ENCODE peak calls at places on chromosomes 13 and 19, in six cellular contexts. Z is ovary; I is sigmoid colon; L is CD8-positive, alpha-beta memory T cell; V is CD8-positive, alpha-beta T cell; E is SK-N-MC. B is an unnamed sample.

GRCh38 chr19:39426170-39426569 is 9.6 kb downstream of the RPS16 start:
- DNase-seq in L (no peak), I (no peak), V (no peak), Z (no peak), E (no peak), B (peak)

GRCh38 chr13:42740753-42741152 is 40.6 kb upstream of the FAM216B start:
- DNase-seq in L (no peak), Z (peak), V (no peak), I (no peak), E (no peak), B (no peak)

GRCh38 chr13:48579167-48579918 is 46.5 kb upstream of the RCBTB2 start:
- DNase-seq in I (no peak), L (no peak), Z (no peak), E (no peak), V (no peak), B (no peak)

GRCh38 chr13:110109910-110110309 is 197.0 kb downstream of the COL4A1 start:
- DNase-seq in E (no peak), L (no peak), Z (peak), I (peak), V (no peak), B (peak)

GRCh38 chr13:27968316-27969072 is 621 bp downstream of the CDX2 start:
- DNase-seq in E (no peak), I (no peak), L (no peak), Z (no peak), V (no peak), B (peak)

GRCh38 chr19:50190439-50190891 is 13.0 kb upstream of the MYH14 start:
- DNase-seq in E (no peak), V (no peak), L (no peak), I (no peak), Z (no peak), B (no peak)

GRCh38 chr19:47124937-47125668 is 5.5 kb upstream of the SAE1 start:
- DNase-seq in I (no peak), L (peak), E (no peak), V (no peak), Z (no peak), B (peak)

GRCh38 chr13:109605846-109606245 is 180.5 kb downstream of the IRS2 start:
- DNase-seq in I (no peak), E (no peak), Z (no peak), V (no peak), L (no peak), B (no peak)

GRCh38 chr19:12946092-12946845 is 607 bp downstream of the RAD23A start:
- DNase-seq in Z (peak), V (no peak), I (peak), L (no peak), E (no peak), B (peak)

GRCh38 chr19:13684021-13684420 is 80.3 kb upstream of the MRI1 start:
- DNase-seq in I (no peak), L (no peak), E (no peak), Z (no peak), V (no peak), B (no peak)

DNA sequence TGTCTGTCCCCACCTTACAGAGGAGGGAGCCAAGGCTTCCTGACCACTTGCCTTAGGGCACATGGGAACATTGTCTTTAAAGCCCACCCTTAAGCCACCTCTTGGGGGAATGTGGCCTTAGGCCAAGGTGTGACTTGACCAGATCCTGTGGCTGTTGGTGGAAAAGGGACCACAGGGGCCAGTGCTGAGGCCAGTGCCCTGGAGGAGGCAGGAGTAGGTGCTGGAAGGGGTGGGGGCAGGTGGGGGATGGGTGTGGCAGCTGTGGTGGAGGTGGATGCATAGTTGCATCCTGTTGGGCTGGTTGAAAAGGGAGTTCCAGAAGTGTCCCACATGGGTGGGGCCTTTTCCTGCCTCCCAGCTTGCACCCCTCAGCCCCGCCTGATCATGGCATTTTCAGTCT is 44.8 kb downstream of the DNM2 start:
- DNase-seq in E (no peak), V (peak), L (no peak), Z (no peak), I (no peak), B (no peak)
- H3K27ac ChIP-seq in E (no peak), V (peak), L (peak), Z (no peak), I (no peak), B (no peak)

GRCh38 chr19:53518716-53519115 is 19.2 kb upstream of the ZNF331 start:
- DNase-seq in V (no peak), I (no peak), Z (no peak), E (no peak), L (no peak), B (no peak)

GRCh38 chr19:53519431-53519830 is 18.5 kb upstream of the ZNF331 start:
- DNase-seq in L (no peak), I (peak), Z (peak), E (no peak), V (no peak), B (no peak)

GRCh38 chr19:53520163-53520546 is 17.8 kb upstream of the ZNF331 start:
- DNase-seq in L (no peak), E (no peak), V (no peak), Z (no peak), I (no peak), B (no peak)

GRCh38 chr19:53517114-53517741 is 20.7 kb upstream of the ZNF331 start:
- DNase-seq in E (no peak), Z (no peak), V (no peak), I (no peak), L (no peak), B (no peak)

DNA sequence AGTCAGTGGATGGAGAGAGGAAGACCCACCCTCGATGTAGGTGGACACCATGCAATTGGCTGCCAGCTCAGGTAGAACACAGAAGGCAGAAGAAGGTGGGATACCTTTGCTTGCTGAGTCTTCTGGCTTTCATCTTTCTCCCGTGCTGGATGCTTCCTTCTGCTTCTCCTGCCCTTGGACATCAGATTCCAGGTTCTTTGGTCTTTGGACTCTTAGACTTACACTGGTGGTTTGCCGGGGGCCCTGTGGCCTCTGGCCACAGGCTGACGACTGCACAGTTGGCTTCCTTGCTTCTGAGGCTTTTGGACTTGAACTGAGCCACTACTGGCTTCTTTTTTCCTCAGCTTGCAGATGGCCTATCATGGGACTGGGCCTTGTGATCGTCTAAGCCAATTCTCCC is 19.9 kb upstream of the ZNF331 start:
- DNase-seq in I (no peak), Z (no peak), E (no peak), V (no peak), L (no peak), B (no peak)
- H3K27ac ChIP-seq in I (no peak), Z (no peak), E (no peak), V (no peak), L (no peak), B (no peak)

GRCh38 chr13:102317593-102317992 is 84.3 kb downstream of the FGF14 start:
- DNase-seq in V (no peak), Z (peak), I (peak), E (no peak), L (no peak), B (no peak)
- H3K27ac ChIP-seq in V (no peak), Z (no peak), I (peak), E (no peak), L (no peak), B (no peak)

DNA sequence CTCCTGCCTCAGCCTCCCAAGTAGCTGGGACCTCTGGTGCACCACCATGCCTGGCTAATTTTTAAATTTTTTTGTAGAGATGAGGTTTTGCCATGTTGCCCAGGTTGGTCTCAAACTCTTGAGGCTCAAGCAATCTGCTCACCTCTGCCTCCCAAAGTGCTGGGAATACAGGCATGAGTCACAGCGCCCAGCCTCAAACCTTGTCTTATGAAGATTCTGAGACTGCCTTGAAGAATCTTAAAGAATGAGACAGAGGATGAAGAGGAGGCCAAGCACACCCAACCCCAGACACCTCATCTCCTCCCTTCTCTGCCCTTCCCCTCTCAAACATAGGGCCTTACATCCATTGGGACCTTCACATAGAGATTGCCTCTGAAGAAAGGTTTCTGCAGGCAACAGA is 179.7 kb downstream of the ABCC4 start:
- DNase-seq in I (no peak), E (no peak), Z (no peak), L (no peak), V (no peak), B (no peak)
- H3K27ac ChIP-seq in I (no peak), E (no peak), Z (no peak), L (no peak), V (no peak), B (no peak)

GRCh38 chr13:106153876-106154275 is 381.6 kb downstream of the EFNB2 start:
- DNase-seq in V (no peak), Z (no peak), I (no peak), L (no peak), E (no peak), B (no peak)

GRCh38 chr13:106152047-106152446 is 383.4 kb downstream of the EFNB2 start:
- DNase-seq in I (no peak), E (no peak), Z (no peak), L (no peak), V (no peak), B (no peak)

GRCh38 chr13:106151056-106151699 is 384.3 kb downstream of the EFNB2 start:
- DNase-seq in V (no peak), I (no peak), E (no peak), Z (no peak), L (no peak), B (no peak)

GRCh38 chr13:106155411-106155810 is 380.1 kb downstream of the EFNB2 start:
- DNase-seq in Z (no peak), I (no peak), L (no peak), E (no peak), V (no peak), B (no peak)

GRCh38 chr13:106153041-106153440 is 382.4 kb downstream of the EFNB2 start:
- DNase-seq in Z (no peak), E (no peak), L (no peak), I (no peak), V (no peak), B (no peak)
- H3K27ac ChIP-seq in Z (no peak), E (no peak), L (no peak), I (no peak), V (no peak), B (no peak)

GRCh38 chr13:111893607-111894443 is 173.1 kb upstream of the SOX1 start:
- DNase-seq in E (no peak), L (no peak), V (no peak), Z (no peak), I (no peak), B (peak)
- H3K27ac ChIP-seq in E (no peak), L (no peak), V (no peak), Z (no peak), I (no peak), B (peak)

DNA sequence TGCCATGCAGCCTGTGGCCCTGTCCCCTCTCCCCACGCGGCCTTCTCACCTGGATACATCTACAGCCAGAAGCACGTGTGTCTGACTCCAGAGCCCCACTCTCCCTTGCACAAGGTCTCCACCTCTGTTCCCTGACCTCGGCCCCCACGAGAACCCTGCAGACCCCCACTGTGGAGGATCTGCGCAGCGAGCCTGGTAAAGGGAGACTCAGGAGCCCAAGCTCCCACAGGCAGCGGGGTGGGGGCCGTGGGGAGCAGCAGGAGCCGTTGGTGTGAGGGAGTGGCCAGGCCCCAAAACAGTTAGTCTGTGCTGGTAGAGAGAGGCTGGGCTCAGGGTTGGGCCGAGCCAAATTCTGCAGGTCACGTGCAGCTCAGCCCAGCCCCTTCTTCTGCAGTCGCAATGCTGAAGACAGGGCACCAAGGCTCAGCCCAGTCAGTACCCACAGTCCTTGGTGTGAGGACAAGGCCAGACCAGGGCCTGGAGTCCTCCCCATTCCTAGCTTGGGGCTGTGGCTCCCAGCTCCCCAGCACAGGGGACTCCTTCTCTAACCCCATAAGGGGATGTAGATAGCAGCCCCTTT is 28.7 kb upstream of the SLC7A10 start:
- DNase-seq in E (no peak), Z (no peak), I (no peak), L (no peak), V (no peak), B (no peak)
- H3K27ac ChIP-seq in E (no peak), Z (no peak), I (no peak), L (no peak), V (no peak), B (no peak)

DNA sequence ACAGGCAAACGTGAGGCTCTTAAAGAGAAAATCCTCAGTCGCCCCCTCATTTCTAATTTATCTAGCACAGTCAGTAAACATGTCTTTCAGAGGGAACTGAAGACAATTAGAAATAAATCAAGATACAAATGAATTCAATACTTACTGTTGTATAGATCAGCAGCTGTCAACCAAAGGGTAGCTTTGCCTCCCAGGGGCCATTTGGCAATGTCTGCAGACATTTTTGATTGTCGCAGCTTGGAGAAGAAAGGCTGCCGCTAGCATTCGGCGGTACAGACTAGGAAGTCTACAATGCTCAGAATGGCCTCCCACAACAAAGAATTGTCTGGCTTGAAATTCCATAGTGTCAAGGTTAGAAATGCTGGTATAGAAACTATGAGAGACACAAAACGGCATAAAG is 91.5 kb downstream of the RGCC start:
- DNase-seq in Z (no peak), E (no peak), I (no peak), V (no peak), L (no peak), B (no peak)
- H3K27ac ChIP-seq in Z (no peak), E (no peak), I (no peak), V (no peak), L (no peak), B (peak)

GRCh38 chr19:752652-753517 is 2.0 kb downstream of the MISP start:
- DNase-seq in V (no peak), Z (peak), I (peak), L (no peak), E (no peak), B (no peak)

GRCh38 chr19:749811-750210 is 1.1 kb upstream of the MISP start:
- DNase-seq in I (no peak), L (no peak), E (no peak), Z (no peak), V (no peak), B (no peak)

GRCh38 chr19:748274-748598 is 2.7 kb upstream of the MISP start:
- DNase-seq in V (no peak), I (no peak), L (no peak), E (no peak), Z (no peak), B (peak)

GRCh38 chr19:751501-752341 is 809 bp downstream of the MISP start:
- DNase-seq in V (no peak), E (no peak), L (no peak), Z (no peak), I (no peak), B (peak)

DNA sequence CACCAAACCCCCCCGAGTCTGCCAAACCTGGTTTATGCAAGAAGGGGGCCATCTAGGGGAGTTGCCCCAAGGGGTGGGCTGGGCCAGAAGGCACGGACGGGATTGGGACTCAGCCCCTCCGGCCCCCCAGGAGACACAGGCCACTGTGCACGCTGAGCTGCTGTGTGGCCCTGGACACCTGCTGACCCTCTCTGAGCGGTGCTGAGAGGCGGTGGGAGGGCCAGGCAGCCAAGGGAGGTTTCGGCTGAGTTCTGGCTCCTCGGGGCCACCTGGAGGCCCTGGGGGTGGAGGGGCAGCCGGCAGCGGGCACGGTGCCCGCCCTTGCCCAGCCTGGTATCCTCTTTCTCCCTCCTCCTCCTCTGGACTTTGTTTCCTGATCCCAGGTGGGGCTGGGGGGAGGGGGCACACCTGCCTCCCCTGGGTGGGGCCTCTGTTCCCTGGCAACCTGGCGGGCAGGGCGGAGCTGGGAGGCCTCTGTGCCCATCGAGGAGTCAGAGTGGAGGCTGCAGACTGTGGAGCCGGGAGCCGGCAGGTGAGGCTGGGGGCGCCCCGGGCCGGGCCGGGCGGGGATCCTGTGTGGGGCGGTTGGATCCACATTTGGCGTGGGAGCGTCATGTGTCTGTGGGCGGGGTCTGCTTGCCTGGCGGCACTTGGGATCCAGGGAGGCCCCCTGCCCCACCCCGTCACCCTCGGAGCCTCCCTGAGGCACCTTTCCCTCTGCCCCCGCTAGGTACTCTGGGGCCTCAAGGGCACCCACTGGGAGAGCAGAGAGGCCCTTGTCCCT is at the start of gene MISP:
- DNase-seq in I (no peak), E (no peak), L (no peak), Z (no peak), V (no peak), B (no peak)
- H3K27ac ChIP-seq in I (no peak), E (no peak), L (no peak), Z (no peak), V (no peak), B (no peak)

GRCh38 chr13:40982772-40983171 is 36.3 kb downstream of the ELF1 start:
- DNase-seq in I (no peak), V (peak), E (peak), Z (peak), L (peak), B (no peak)

GRCh38 chr13:40983269-40983668 is 35.8 kb downstream of the ELF1 start:
- DNase-seq in V (no peak), L (no peak), E (no peak), Z (no peak), I (no peak), B (no peak)

GRCh38 chr13:40985596-40986327 is 33.4 kb downstream of the ELF1 start:
- DNase-seq in L (no peak), E (no peak), Z (no peak), I (no peak), V (no peak), B (no peak)

GRCh38 chr13:40984670-40985366 is 34.3 kb downstream of the ELF1 start:
- DNase-seq in I (no peak), E (no peak), L (peak), Z (no peak), V (no peak), B (no peak)

DNA sequence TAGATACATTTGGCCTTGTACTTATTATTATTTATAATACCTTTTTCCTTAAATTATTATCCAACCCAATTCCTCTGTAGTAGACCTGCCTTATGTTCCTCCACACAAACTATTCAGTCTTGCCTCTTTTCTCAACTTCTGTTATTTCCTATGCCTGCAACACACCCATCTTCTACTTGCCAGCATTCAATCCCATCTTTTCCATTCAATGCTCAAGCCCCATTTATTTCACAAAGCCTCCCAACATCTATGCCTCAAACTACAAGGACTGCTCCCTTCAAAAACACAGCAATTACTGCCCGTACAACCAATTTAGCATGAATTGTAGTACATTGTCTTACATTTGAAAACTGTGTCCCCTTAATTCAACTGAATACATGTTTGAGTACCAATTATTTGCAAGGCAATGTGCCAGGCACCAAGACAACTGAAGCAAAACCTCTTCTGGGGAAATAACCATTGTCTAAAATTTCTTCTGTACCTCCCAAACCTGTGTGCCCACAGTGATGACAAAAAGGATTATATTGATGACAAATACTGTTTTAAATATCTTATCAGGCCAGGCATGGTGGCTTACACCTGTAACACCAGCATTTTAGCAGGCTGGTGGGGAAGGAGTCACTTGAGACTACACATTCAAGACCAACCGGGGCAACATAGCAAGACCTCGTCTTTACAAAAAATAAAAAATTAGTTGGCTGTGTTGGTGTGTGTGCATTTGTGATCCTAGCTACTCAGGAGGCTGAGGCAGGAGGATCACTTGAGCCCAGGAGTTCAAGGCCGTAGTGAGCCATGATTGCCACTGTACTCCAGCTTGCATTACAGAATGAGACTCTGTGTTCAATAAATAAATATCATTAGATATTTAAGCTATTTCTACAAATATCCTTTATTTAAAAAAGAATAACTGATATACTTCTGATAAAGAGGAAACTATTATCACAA is 35.1 kb downstream of the ELF1 start:
- DNase-seq in Z (no peak), I (no peak), V (no peak), L (no peak), E (no peak), B (no peak)
- H3K27ac ChIP-seq in Z (peak), I (peak), V (peak), L (peak), E (peak), B (no peak)